ENCODE peak calls at places on chromosome 20, in five cellular contexts. B, G, Q, D and I are unnamed samples.

GRCh38 chr20:4673371-4674001 is 48.2 kb upstream of the PRND start:
- DNase-seq in B (no peak), G (no peak), Q (no peak), D (no peak), I (no peak)

GRCh38 chr20:35111141-35111888 is 18.7 kb upstream of the TRPC4AP start:
- DNase-seq in B (peak), G (peak), Q (no peak), D (no peak), I (peak)

GRCh38 chr20:33262658-33263065 is 20.4 kb upstream of the BPIFB1 start:
- DNase-seq in B (peak), G (peak), Q (no peak), D (peak), I (peak)

GRCh38 chr20:32052090-32052791 is at the start of gene HCK:
- DNase-seq in B (no peak), G (peak), Q (no peak), D (no peak), I (no peak)

GRCh38 chr20:59784365-59785117 is 148.9 kb downstream of the SYCP2 start:
- DNase-seq in B (no peak), G (no peak), Q (no peak), D (no peak), I (no peak)

GRCh38 chr20:43667341-43668132 is 623 bp downstream of the MYBL2 start:
- DNase-seq in B (no peak), G (no peak), Q (no peak), D (no peak), I (no peak)

GRCh38 chr20:57089701-57090144 is 176.7 kb downstream of the BMP7 start:
- DNase-seq in B (peak), G (peak), Q (no peak), D (no peak), I (no peak)

GRCh38 chr20:58466729-58467571 is 48.2 kb downstream of the APCDD1L start:
- DNase-seq in B (no peak), G (no peak), Q (no peak), D (no peak), I (no peak)

GRCh38 chr20:37888641-37889040 is 14.3 kb upstream of the VSTM2L start:
- DNase-seq in B (no peak), G (no peak), Q (no peak), D (no peak), I (no peak)

GRCh38 chr20:59159822-59160740 is 3.5 kb upstream of the ZNF831 start:
- DNase-seq in B (no peak), G (no peak), Q (no peak), D (no peak), I (no peak)

GRCh38 chr20:57435498-57436222 is 44.5 kb downstream of the RBM38 start:
- DNase-seq in B (peak), G (peak), Q (no peak), D (peak), I (no peak)

GRCh38 chr20:58251979-58252591 is 23.6 kb upstream of the ANKRD60 start:
- DNase-seq in B (peak), G (no peak), Q (peak), D (no peak), I (peak)

GRCh38 chr20:41531876-41532275 is 86.3 kb downstream of the CHD6 start:
- DNase-seq in B (no peak), G (no peak), Q (no peak), D (no peak), I (no peak)

GRCh38 chr20:62914436-62914835 is 11.9 kb downstream of the DIDO1 start:
- DNase-seq in B (no peak), G (no peak), Q (no peak), D (no peak), I (no peak)

GRCh38 chr20:51374961-51375360 is 167.6 kb downstream of the NFATC2 start:
- DNase-seq in B (no peak), G (no peak), Q (no peak), D (no peak), I (no peak)

GRCh38 chr20:44717986-44718385 is 2.8 kb downstream of the CCN5 start:
- DNase-seq in B (no peak), G (no peak), Q (no peak), D (no peak), I (no peak)